ENCODE peak calls at places on chromosomes 2 and 18, in four cellular contexts. W is kidney epithelial cell; S is CD8-positive, alpha-beta T cell; Y is transverse colon. M is an unnamed sample.

GRCh38 chr2:78263571-78263970 is 741.4 kb upstream of the LRRTM4 start:
- DNase-seq in W (no peak), S (no peak), Y (no peak), M (no peak)

GRCh38 chr2:898319-898718 is 52.3 kb upstream of the SNTG2 start:
- DNase-seq in Y (no peak), W (no peak), S (no peak), M (no peak)

GRCh38 chr2:158099716-158100115 is 2.0 kb upstream of the UPP2 start:
- DNase-seq in W (peak), S (no peak), Y (no peak), M (no peak)

GRCh38 chr2:175393851-175394250 is 212.3 kb upstream of the ATP5MC3 start:
- DNase-seq in W (no peak), Y (no peak), S (no peak), M (no peak)

GRCh38 chr2:70124983-70125480 is 37.8 kb downstream of the PCBP1 start:
- DNase-seq in S (peak), Y (peak), W (no peak), M (peak)

GRCh38 chr18:10516078-10516477 is 9.7 kb upstream of the NAPG start:
- DNase-seq in S (no peak), W (no peak), Y (no peak), M (no peak)

GRCh38 chr2:128368437-128369125 is 49.9 kb upstream of the HS6ST1 start:
- DNase-seq in W (no peak), Y (no peak), S (no peak), M (no peak)

GRCh38 chr18:51884039-51884438 is 456.0 kb upstream of the DCC start:
- DNase-seq in Y (no peak), S (no peak), W (no peak), M (no peak)

GRCh38 chr2:20509766-20510490 is 63.1 kb downstream of the RHOB start:
- DNase-seq in S (no peak), W (peak), Y (peak), M (peak)

GRCh38 chr2:70535573-70535972 is 18.1 kb downstream of the TGFA start:
- DNase-seq in S (no peak), W (no peak), Y (no peak), M (no peak)

GRCh38 chr2:71756280-71756906 is 303.0 kb downstream of the DYSF start:
- DNase-seq in S (no peak), W (no peak), Y (no peak), M (peak)

GRCh38 chr18:5476961-5477800 is 66.6 kb downstream of the EPB41L3 start:
- DNase-seq in Y (no peak), W (no peak), S (no peak), M (no peak)

GRCh38 chr2:102657770-102658169 is 38.4 kb downstream of the SLC9A2 start:
- DNase-seq in Y (no peak), W (peak), S (no peak), M (no peak)

GRCh38 chr2:157355618-157356017 is 30.0 kb upstream of the ERMN start:
- DNase-seq in W (no peak), Y (no peak), S (no peak), M (peak)

GRCh38 chr2:199315299-199316179 is 142.2 kb downstream of the SATB2 start:
- DNase-seq in W (no peak), Y (no peak), S (no peak), M (peak)

GRCh38 chr2:164697688-164698290 is 76.5 kb upstream of the GRB14 start:
- DNase-seq in W (no peak), Y (no peak), S (no peak), M (peak)

GRCh38 chr2:186276909-186277308 is 209.2 kb upstream of the ZC3H15 start:
- DNase-seq in Y (no peak), S (no peak), W (no peak), M (no peak)

GRCh38 chr2:219252084-219252483 is 959 bp upstream of the TUBA4B start:
- DNase-seq in W (no peak), S (no peak), Y (peak), M (no peak)

GRCh38 chr2:96770451-96770850 is 9.7 kb downstream of the CNNM4 start:
- DNase-seq in S (no peak), Y (no peak), W (no peak), M (no peak)
- H3K4me3 ChIP-seq in S (no peak), Y (no peak), W (no peak), M (no peak)

GRCh38 chr18:6719098-6719913 is 10.2 kb upstream of the ARHGAP28 start:
- DNase-seq in S (no peak), W (no peak), Y (no peak), M (no peak)

GRCh38 chr18:6718255-6718654 is 11.3 kb upstream of the ARHGAP28 start:
- DNase-seq in S (no peak), W (no peak), Y (no peak), M (no peak)

GRCh38 chr18:6724331-6724730 is 5.2 kb upstream of the ARHGAP28 start:
- DNase-seq in Y (no peak), S (no peak), W (no peak), M (no peak)

GRCh38 chr18:6722680-6723079 is 6.8 kb upstream of the ARHGAP28 start:
- DNase-seq in Y (no peak), S (no peak), W (no peak), M (no peak)

GRCh38 chr18:6719914-6720692 is 9.4 kb upstream of the ARHGAP28 start:
- DNase-seq in Y (no peak), S (no peak), W (no peak), M (no peak)
- H3K4me3 ChIP-seq in Y (no peak), S (no peak), W (no peak), M (no peak)

GRCh38 chr2:152335851-152336102 is 803 bp downstream of the FMNL2 start:
- DNase-seq in Y (no peak), W (no peak), S (no peak), M (no peak)

GRCh38 chr2:152337511-152337903 is 2.5 kb downstream of the FMNL2 start:
- DNase-seq in Y (no peak), W (no peak), S (no peak), M (no peak)

GRCh38 chr2:152336103-152336853 is 1.3 kb downstream of the FMNL2 start:
- DNase-seq in S (no peak), W (no peak), Y (peak), M (peak)

GRCh38 chr2:152335016-152335850 is at the start of gene FMNL2:
- DNase-seq in W (no peak), S (no peak), Y (peak), M (peak)

GRCh38 chr2:152336854-152337510 is 2.0 kb downstream of the FMNL2 start:
- DNase-seq in Y (peak), S (no peak), W (no peak), M (peak)
- H3K4me3 ChIP-seq in Y (peak), S (no peak), W (peak), M (peak)

GRCh38 chr18:61606068-61606660 is 272.9 kb downstream of the CDH20 start:
- DNase-seq in S (no peak), Y (no peak), W (no peak), M (peak)
- H3K4me3 ChIP-seq in S (no peak), Y (no peak), W (peak), M (peak)

DNA sequence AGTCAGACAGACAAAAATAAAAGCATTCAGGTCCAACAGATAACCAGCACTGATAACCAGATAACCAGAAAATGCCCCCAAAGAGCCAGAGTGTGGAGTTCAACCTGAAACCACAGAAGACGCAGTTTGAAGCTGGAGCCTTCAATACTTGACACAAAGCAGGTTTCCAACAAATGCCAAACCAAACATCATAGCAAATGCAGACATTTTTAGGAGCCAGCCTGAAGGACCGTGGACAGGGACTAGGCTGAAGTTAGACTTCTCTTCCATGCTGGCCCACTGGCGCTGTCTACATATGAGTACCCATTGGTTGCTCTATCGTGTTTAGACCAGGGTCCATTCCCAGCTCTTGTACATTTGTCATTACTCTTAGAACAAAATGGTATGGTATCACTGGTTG is 9.9 kb downstream of the COLEC12 start:
- DNase-seq in W (no peak), S (no peak), Y (no peak), M (no peak)
- H3K4me3 ChIP-seq in W (no peak), S (no peak), Y (no peak), M (no peak)

GRCh38 chr2:46998551-46998950 is 82.9 kb upstream of the MCFD2 start:
- DNase-seq in S (no peak), W (no peak), Y (no peak), M (no peak)
- H3K4me3 ChIP-seq in S (no peak), W (no peak), Y (no peak), M (no peak)

DNA sequence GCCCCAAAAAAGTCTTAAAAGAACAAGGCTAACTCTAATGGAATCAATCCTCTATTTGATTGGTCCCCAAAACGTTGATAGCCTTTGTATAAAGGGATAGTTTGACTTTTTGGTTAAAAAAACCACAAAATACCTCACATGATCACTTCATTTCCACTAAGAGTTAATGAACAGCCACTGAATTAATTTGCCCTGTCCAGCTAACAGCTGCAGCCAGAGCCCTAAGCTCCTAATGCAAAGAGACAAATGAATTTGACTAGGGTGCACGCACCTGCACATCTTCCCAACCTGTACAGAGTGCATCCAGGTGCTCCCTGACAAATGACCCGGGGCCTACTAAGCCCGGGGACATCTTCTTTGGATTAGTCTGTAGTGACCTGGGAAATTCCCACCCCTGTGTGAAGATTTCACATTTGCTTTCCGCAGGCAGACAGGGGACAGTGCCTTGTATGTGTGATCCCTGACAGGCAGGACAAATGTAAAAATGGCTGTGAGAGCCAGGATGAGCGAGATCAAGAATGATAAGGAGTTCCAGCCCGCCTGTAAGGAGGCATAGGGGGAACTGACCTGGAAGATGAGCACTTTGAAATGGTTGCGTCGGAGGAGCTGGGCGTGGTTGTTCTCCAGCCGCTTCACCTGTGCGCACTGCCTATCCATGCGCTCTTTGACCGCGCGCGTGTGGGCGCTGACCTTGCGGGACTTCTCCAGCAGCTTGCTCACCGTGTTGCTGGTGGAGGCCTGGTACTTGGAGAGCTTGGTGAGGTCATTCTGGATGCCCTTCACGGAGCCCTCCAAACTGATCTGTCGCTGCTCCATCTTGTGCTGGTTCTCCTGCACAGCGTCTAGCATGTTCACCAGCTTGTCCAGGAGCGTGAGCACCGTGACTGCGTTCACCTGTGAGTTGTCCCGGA is 757 bp downstream of the CAVIN2 start:
- DNase-seq in S (no peak), W (no peak), Y (no peak), M (no peak)
- H3K4me3 ChIP-seq in S (no peak), W (no peak), Y (peak), M (peak)

GRCh38 chr2:232522014-232522854 is 2.0 kb downstream of the PRSS56 start:
- DNase-seq in Y (peak), W (no peak), S (peak), M (peak)
- H3K4me3 ChIP-seq in Y (no peak), W (no peak), S (peak), M (no peak)

DNA sequence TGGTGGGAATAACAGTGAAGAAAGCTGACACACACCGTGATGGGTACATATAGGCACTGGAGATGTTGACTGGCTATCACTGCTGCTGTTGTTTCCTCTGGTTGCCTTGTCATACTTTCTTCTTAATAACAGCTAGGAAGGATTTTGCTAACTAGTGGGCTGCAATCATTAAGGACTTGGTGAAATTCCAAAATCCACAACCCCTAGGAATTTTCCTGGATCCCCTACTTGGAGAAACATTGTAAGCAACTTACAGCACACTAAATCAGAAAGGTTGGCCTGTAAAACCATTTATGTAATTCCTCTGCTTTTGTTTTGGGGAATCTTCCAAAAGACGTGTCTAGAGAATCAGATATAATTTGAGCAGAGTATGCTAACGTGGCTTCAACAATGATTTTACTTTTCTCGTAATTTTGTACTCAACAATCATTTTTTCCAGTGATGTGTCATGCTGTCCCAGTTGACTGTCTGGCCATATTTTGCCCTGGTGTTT is 8.0 kb upstream of the COL3A1 start:
- DNase-seq in Y (no peak), S (no peak), W (no peak), M (peak)
- H3K4me3 ChIP-seq in Y (no peak), S (no peak), W (no peak), M (no peak)

M was measured in cardiac fibroblast.